ENCODE peak calls at places on chromosomes 3 and 15, in seven cellular contexts. V is sigmoid colon, K is GM12892, H is HCT116, B is endothelial cell of umbilical vein, O is breast epithelium, L is GM12878. C is an unnamed sample.

GRCh38 chr3:47715928-47716327 is 65.8 kb downstream of the SMARCC1 start:
- DNase-seq in B (peak; percentile 64), O (no peak), V (no peak), L (no peak), K (no peak), H (peak; percentile 57), C (no peak)

GRCh38 chr3:49703443-49703927 is 14.1 kb downstream of the RNF123 start:
- DNase-seq in O (no peak), B (peak; percentile 59), H (peak; percentile 22), L (no peak), V (peak; percentile 80), K (peak; percentile 91), C (no peak)

GRCh38 chr15:90893175-90894090 is 9.1 kb downstream of the FES start:
- DNase-seq in L (no peak), V (no peak), K (no peak), O (no peak), H (peak; percentile 50), B (no peak), C (no peak)

GRCh38 chr3:188041193-188041592 is 112.8 kb upstream of the LPP start:
- DNase-seq in O (no peak), B (no peak), K (no peak), V (no peak), L (no peak), H (no peak), C (no peak)

GRCh38 chr3:4898454-4899313 is 80.6 kb upstream of the BHLHE40 start:
- DNase-seq in V (no peak), B (no peak), K (no peak), H (peak; percentile 18), O (no peak), L (peak; percentile 53), C (no peak)

GRCh38 chr15:30791239-30791638 is 112.5 kb upstream of the FAN1 start:
- DNase-seq in O (no peak), V (no peak), K (no peak), L (no peak), B (no peak), H (no peak), C (no peak)

GRCh38 chr15:44580105-44580504 is 43.2 kb downstream of the EIF3J start:
- DNase-seq in H (no peak), V (no peak), O (no peak), B (no peak), L (no peak), K (no peak), C (no peak)

GRCh38 chr15:66931768-66932633 is 133.4 kb upstream of the SMAD3 start:
- DNase-seq in B (peak; percentile 58), K (no peak), L (no peak), O (no peak), V (peak; percentile 53), H (peak; percentile 52), C (peak; percentile 57)

GRCh38 chr3:101249512-101249911 is 70.9 kb downstream of the IMPG2 start:
- DNase-seq in K (no peak), H (no peak), V (no peak), O (no peak), B (no peak), L (no peak), C (no peak)

GRCh38 chr3:159172473-159172872 is 370.6 kb downstream of the MFSD1 start:
- DNase-seq in L (no peak), V (no peak), B (no peak), O (no peak), K (no peak), H (no peak), C (no peak)
- TF ChIP-seq POLR2AphosphoS5 in L (no peak), V (no peak), B (no peak), O (no peak), K (no peak), H (no peak), C (no peak)

DNA sequence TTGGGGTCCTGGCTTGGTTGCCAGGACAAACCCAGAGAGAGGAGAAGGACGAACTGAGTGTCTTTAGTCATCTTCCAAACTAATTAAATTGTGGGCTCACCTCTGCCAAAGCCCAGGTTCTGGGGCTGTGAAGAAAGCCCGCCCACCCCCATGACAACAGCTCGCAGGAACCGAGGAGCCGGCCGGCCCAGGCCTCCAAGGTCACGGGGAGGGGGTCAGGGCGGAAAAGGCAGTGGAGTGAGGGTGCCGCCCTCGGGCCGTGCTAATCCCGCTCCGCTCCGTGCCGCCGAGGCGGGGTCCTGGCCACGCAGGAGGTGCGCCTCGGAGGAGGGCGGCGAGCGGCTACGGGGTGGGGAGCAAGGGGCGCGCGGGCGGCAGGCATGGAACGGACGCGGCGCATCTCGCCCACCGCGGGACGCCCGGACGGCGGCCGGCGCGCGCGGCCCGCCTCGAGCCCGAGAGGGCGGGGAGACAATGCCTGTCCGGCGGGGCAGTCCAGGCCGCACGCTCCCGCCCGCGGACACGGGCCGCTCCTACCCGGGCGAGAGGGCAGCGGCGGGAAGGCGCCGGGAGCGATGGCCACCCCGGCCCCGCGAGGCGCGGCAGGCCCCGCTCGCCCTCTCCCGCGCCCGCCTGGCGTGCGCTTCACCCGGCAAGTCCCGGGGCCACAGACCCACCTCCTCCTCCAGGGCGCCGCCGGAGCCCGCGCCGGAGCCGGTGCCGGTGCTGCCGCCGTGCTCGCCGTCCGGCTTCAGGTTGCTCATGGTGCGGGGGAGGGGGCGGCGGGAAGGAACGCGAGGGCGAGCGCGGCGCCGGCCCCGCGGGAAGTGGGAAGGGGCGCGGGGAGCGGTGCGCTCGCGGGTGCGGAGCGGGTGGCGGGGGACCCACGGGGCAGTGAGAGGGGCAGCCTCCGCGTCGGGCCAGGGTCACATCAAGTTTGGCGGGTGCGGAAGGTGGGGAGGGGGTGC is 549 bp downstream of the RBPMS2 start:
- DNase-seq in H (no peak), K (no peak), V (peak; percentile 68), O (no peak), L (no peak), B (peak; percentile 25), C (no peak)
- TF ChIP-seq POLR2A in H (no peak), K (no peak), V (no peak), O (no peak), L (no peak), B (no peak), C (no peak)

GRCh38 chr3:40463579-40463978 is 6.4 kb downstream of the RPL14 start:
- DNase-seq in O (no peak), V (no peak), H (no peak), L (no peak), K (no peak), B (no peak), C (no peak)
- TF ChIP-seq POLR2AphosphoS5 in O (no peak), V (no peak), H (no peak), L (no peak), K (peak; percentile 53), B (no peak), C (no peak)

GRCh38 chr3:156604642-156605144 is 49.8 kb upstream of the SSR3 start:
- DNase-seq in K (no peak), O (no peak), V (no peak), L (no peak), H (no peak), B (no peak), C (no peak)

GRCh38 chr3:156604064-156604641 is 49.2 kb upstream of the SSR3 start:
- DNase-seq in H (no peak), O (no peak), V (no peak), L (no peak), B (no peak), K (no peak), C (no peak)

GRCh38 chr3:156606729-156607128 is 51.8 kb upstream of the SSR3 start:
- DNase-seq in H (no peak), B (no peak), K (no peak), L (no peak), V (no peak), O (no peak), C (no peak)

GRCh38 chr3:156603379-156604017 is 48.6 kb upstream of the SSR3 start:
- DNase-seq in O (no peak), K (no peak), B (no peak), L (no peak), V (no peak), H (no peak), C (peak; percentile 13)

GRCh38 chr3:156605686-156606605 is 51.0 kb upstream of the SSR3 start:
- DNase-seq in V (peak; percentile 71), L (no peak), K (peak; percentile 16), H (no peak), O (no peak), B (peak; percentile 34), C (no peak)
- TF ChIP-seq POLR2A in V (peak; percentile 12), L (no peak), K (no peak), H (no peak), O (no peak), B (no peak), C (no peak)

DNA sequence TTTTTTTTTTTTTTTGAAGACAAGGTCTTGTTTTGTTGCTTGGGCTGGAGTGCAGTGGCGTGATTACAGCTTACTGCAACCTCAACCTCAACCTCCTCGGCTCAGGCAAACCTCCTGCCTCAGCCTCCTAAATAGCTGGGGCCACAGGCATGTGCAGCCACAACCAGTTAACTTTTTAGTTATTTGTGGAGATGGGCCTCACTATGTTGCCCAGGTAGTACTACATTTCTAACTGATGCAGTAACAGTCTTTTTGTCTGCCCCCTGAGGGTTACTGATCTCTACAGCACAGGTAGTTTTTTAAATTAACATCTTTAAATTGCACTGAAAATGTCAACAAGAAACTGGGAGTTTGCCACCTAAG is 3.4 kb upstream of the LMLN start:
- DNase-seq in B (no peak), H (no peak), K (no peak), L (no peak), O (no peak), V (no peak), C (no peak)
- TF ChIP-seq POLR2AphosphoS5 in B (no peak), H (no peak), K (peak; percentile 74), L (no peak), O (no peak), V (no peak), C (no peak)

GRCh38 chr15:61398310-61398709 is 169.2 kb upstream of the RORA start:
- DNase-seq in B (no peak), O (no peak), H (no peak), K (no peak), L (no peak), V (no peak), C (no peak)

GRCh38 chr15:61403884-61404283 is 174.8 kb upstream of the RORA start:
- DNase-seq in O (no peak), V (no peak), K (no peak), H (no peak), B (no peak), L (no peak), C (no peak)

GRCh38 chr15:61396235-61396927 is 167.3 kb upstream of the RORA start:
- DNase-seq in H (no peak), B (no peak), L (no peak), K (no peak), V (no peak), O (no peak), C (no peak)

GRCh38 chr15:61404567-61404966 is 175.5 kb upstream of the RORA start:
- DNase-seq in V (no peak), L (no peak), B (no peak), H (no peak), O (no peak), K (no peak), C (no peak)

GRCh38 chr15:61401903-61402698 is 173.0 kb upstream of the RORA start:
- DNase-seq in H (no peak), B (no peak), V (no peak), L (no peak), K (no peak), O (no peak), C (no peak)
- TF ChIP-seq POLR2A in H (no peak), B (no peak), V (no peak), L (no peak), K (no peak), O (no peak), C (no peak)